ENCODE peak calls at places on chromosome 9, in six cellular contexts. One of them, this sample, is unnamed.

GRCh38 chr9:114746591-114746990 is 59.2 kb downstream of the TNFSF15 start:
- DNase-seq in K562: no peak
- DNase-seq in HCT116: no peak
- DNase-seq in GM12878: no peak
- DNase-seq in SK-N-SH: no peak
- DNase-seq in HepG2: no peak
- DNase-seq in this sample: no peak

GRCh38 chr9:91734371-91734981 is 215.6 kb downstream of the ROR2 start:
- DNase-seq in HCT116: peak
- DNase-seq in HepG2: peak
- DNase-seq in K562: peak
- DNase-seq in SK-N-SH: peak
- DNase-seq in GM12878: no peak
- DNase-seq in this sample: peak

GRCh38 chr9:82810902-82811301 is 252.0 kb downstream of the RASEF start:
- DNase-seq in SK-N-SH: no peak
- DNase-seq in K562: no peak
- DNase-seq in GM12878: no peak
- DNase-seq in HepG2: no peak
- DNase-seq in HCT116: peak
- DNase-seq in this sample: no peak

GRCh38 chr9:123769723-123770122 is 160.2 kb downstream of the DENND1A start:
- DNase-seq in SK-N-SH: no peak
- DNase-seq in K562: no peak
- DNase-seq in HCT116: no peak
- DNase-seq in GM12878: no peak
- DNase-seq in HepG2: no peak
- DNase-seq in this sample: no peak

GRCh38 chr9:75088646-75089368 is 493 bp downstream of the OSTF1 start:
- DNase-seq in HCT116: no peak
- DNase-seq in SK-N-SH: peak
- DNase-seq in HepG2: peak
- DNase-seq in GM12878: peak
- DNase-seq in K562: peak
- DNase-seq in this sample: no peak

GRCh38 chr9:93236541-93237206 is 52.7 kb downstream of the WNK2 start:
- DNase-seq in SK-N-SH: no peak
- DNase-seq in K562: no peak
- DNase-seq in HCT116: no peak
- DNase-seq in HepG2: no peak
- DNase-seq in GM12878: no peak
- DNase-seq in this sample: no peak

GRCh38 chr9:73327149-73327548 is 175.5 kb downstream of the ANXA1 start:
- DNase-seq in GM12878: no peak
- DNase-seq in K562: no peak
- DNase-seq in HepG2: peak
- DNase-seq in HCT116: no peak
- DNase-seq in SK-N-SH: no peak
- DNase-seq in this sample: no peak

GRCh38 chr9:132411091-132411508 is 1.1 kb downstream of the CFAP77 start:
- DNase-seq in GM12878: no peak
- DNase-seq in HCT116: peak
- DNase-seq in K562: peak
- DNase-seq in SK-N-SH: peak
- DNase-seq in HepG2: peak
- DNase-seq in this sample: peak

GRCh38 chr9:9912459-9912858 is 700.3 kb downstream of the PTPRD start:
- DNase-seq in HepG2: no peak
- DNase-seq in SK-N-SH: peak
- DNase-seq in K562: no peak
- DNase-seq in GM12878: no peak
- DNase-seq in HCT116: no peak
- DNase-seq in this sample: peak

GRCh38 chr9:99085949-99086948 is 18.7 kb upstream of the TGFBR1 start:
- DNase-seq in SK-N-SH: no peak
- DNase-seq in HepG2: no peak
- DNase-seq in GM12878: no peak
- DNase-seq in HCT116: no peak
- DNase-seq in K562: no peak
- DNase-seq in this sample: no peak

GRCh38 chr9:12613071-12613470 is 80.1 kb upstream of the TYRP1 start:
- DNase-seq in SK-N-SH: no peak
- DNase-seq in HCT116: no peak
- DNase-seq in GM12878: no peak
- DNase-seq in HepG2: no peak
- DNase-seq in K562: no peak
- DNase-seq in this sample: no peak

GRCh38 chr9:22278426-22278825 is 168.2 kb upstream of the DMRTA1 start:
- DNase-seq in SK-N-SH: no peak
- DNase-seq in HCT116: no peak
- DNase-seq in GM12878: no peak
- DNase-seq in K562: no peak
- DNase-seq in HepG2: no peak
- DNase-seq in this sample: no peak

GRCh38 chr9:132586830-132587483 is 4.6 kb downstream of the BARHL1 start:
- DNase-seq in SK-N-SH: peak
- DNase-seq in HCT116: no peak
- DNase-seq in K562: no peak
- DNase-seq in GM12878: no peak
- DNase-seq in HepG2: no peak
- DNase-seq in this sample: no peak

GRCh38 chr9:100445903-100446549 is 19.1 kb downstream of the MSANTD3 start:
- DNase-seq in GM12878: no peak
- DNase-seq in HCT116: no peak
- DNase-seq in HepG2: no peak
- DNase-seq in K562: no peak
- DNase-seq in SK-N-SH: no peak
- DNase-seq in this sample: no peak

GRCh38 chr9:7848498-7848897 is 48.9 kb upstream of the DMAC1 start:
- DNase-seq in K562: no peak
- DNase-seq in GM12878: no peak
- DNase-seq in SK-N-SH: no peak
- DNase-seq in HepG2: no peak
- DNase-seq in HCT116: no peak
- DNase-seq in this sample: no peak

GRCh38 chr9:36597412-36598178 is 24.9 kb downstream of the MELK start:
- DNase-seq in HCT116: peak
- DNase-seq in K562: peak
- DNase-seq in SK-N-SH: peak
- DNase-seq in GM12878: no peak
- DNase-seq in HepG2: peak
- DNase-seq in this sample: peak

GRCh38 chr9:12759767-12760166 is 15.1 kb upstream of the LURAP1L start:
- DNase-seq in HCT116: no peak
- DNase-seq in GM12878: no peak
- DNase-seq in K562: no peak
- DNase-seq in HepG2: no peak
- DNase-seq in SK-N-SH: no peak
- DNase-seq in this sample: no peak

GRCh38 chr9:69326261-69326660 is 1.2 kb downstream of the ENTREP1 start:
- DNase-seq in SK-N-SH: peak
- DNase-seq in HepG2: no peak
- DNase-seq in K562: no peak
- DNase-seq in GM12878: no peak
- DNase-seq in HCT116: no peak
- DNase-seq in this sample: no peak

GRCh38 chr9:69322256-69322655 is 2.8 kb upstream of the ENTREP1 start:
- DNase-seq in HepG2: no peak
- DNase-seq in GM12878: no peak
- DNase-seq in K562: no peak
- DNase-seq in HCT116: no peak
- DNase-seq in SK-N-SH: no peak
- DNase-seq in this sample: no peak

GRCh38 chr9:69325409-69326212 is 596 bp downstream of the ENTREP1 start:
- DNase-seq in HCT116: no peak
- DNase-seq in GM12878: no peak
- DNase-seq in HepG2: no peak
- DNase-seq in K562: no peak
- DNase-seq in SK-N-SH: peak
- DNase-seq in this sample: peak

GRCh38 chr9:69323886-69324285 is 1.1 kb upstream of the ENTREP1 start:
- DNase-seq in GM12878: no peak
- DNase-seq in HCT116: no peak
- DNase-seq in SK-N-SH: no peak
- DNase-seq in K562: no peak
- DNase-seq in HepG2: no peak
- DNase-seq in this sample: no peak

GRCh38 chr9:69324549-69325401 is at the start of gene ENTREP1:
- DNase-seq in HepG2: no peak
- DNase-seq in GM12878: no peak
- DNase-seq in K562: no peak
- DNase-seq in SK-N-SH: peak
- DNase-seq in HCT116: peak
- DNase-seq in this sample: peak
- TF ChIP-seq JUND in HepG2: no peak
- TF ChIP-seq JUND in GM12878: no peak
- TF ChIP-seq JUND in K562: no peak
- TF ChIP-seq JUND in SK-N-SH: no peak
- TF ChIP-seq JUND in HCT116: no peak
- TF ChIP-seq JUND in this sample: no peak

GRCh38 chr9:107734231-107735014 is 244.9 kb upstream of the KLF4 start:
- DNase-seq in GM12878: no peak
- DNase-seq in HCT116: no peak
- DNase-seq in SK-N-SH: no peak
- DNase-seq in K562: no peak
- DNase-seq in HepG2: no peak
- DNase-seq in this sample: no peak

GRCh38 chr9:107730691-107731090 is 241.1 kb upstream of the KLF4 start:
- DNase-seq in SK-N-SH: no peak
- DNase-seq in K562: no peak
- DNase-seq in GM12878: no peak
- DNase-seq in HepG2: no peak
- DNase-seq in HCT116: no peak
- DNase-seq in this sample: no peak

GRCh38 chr9:107731115-107731762 is 241.7 kb upstream of the KLF4 start:
- DNase-seq in HepG2: no peak
- DNase-seq in K562: no peak
- DNase-seq in HCT116: no peak
- DNase-seq in SK-N-SH: no peak
- DNase-seq in GM12878: no peak
- DNase-seq in this sample: no peak

GRCh38 chr9:107733530-107733907 is 243.9 kb upstream of the KLF4 start:
- DNase-seq in K562: no peak
- DNase-seq in HCT116: no peak
- DNase-seq in GM12878: no peak
- DNase-seq in SK-N-SH: no peak
- DNase-seq in HepG2: no peak
- DNase-seq in this sample: peak

DNA sequence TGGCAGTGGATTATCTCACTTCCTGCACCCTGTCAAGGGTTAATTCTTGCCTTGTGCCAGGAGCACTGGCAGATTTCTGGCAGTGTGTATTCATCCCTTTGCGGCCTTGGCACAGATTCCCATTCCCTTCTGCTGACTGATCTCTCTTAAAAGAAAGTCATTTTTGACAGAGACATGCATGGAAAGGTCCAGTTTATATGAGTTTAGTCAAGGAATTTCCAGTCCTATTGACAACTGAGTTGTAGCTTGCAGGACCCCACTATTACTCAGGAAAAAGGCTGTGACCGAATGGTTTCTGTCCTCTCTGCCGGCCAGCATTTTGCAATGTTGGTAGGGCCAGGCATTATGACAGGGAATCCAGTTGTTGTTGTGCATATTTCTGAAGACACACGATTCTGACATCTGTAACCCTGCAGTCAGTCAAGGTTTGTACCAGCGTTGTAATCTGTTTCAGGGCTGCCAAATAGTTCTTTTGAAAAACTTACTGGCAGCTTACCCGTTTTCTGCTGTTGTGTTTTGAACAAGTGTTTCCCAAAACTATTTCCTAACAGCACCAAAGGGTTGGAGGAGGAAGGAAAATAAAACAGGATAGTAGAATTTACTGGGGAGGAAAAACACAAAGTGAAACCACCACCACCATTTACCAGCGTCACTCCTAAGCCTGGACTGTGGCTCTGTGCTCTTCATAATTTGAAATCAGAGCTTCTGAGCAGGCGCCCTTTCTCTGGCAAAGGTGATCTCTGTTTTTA is 243.4 kb upstream of the KLF4 start:
- DNase-seq in SK-N-SH: no peak
- DNase-seq in K562: no peak
- DNase-seq in HepG2: no peak
- DNase-seq in GM12878: no peak
- DNase-seq in HCT116: no peak
- DNase-seq in this sample: no peak
- TF ChIP-seq JUND in SK-N-SH: peak
- TF ChIP-seq JUND in K562: no peak
- TF ChIP-seq JUND in HepG2: no peak
- TF ChIP-seq JUND in GM12878: no peak
- TF ChIP-seq JUND in HCT116: no peak
- TF ChIP-seq JUND in this sample: no peak

DNA sequence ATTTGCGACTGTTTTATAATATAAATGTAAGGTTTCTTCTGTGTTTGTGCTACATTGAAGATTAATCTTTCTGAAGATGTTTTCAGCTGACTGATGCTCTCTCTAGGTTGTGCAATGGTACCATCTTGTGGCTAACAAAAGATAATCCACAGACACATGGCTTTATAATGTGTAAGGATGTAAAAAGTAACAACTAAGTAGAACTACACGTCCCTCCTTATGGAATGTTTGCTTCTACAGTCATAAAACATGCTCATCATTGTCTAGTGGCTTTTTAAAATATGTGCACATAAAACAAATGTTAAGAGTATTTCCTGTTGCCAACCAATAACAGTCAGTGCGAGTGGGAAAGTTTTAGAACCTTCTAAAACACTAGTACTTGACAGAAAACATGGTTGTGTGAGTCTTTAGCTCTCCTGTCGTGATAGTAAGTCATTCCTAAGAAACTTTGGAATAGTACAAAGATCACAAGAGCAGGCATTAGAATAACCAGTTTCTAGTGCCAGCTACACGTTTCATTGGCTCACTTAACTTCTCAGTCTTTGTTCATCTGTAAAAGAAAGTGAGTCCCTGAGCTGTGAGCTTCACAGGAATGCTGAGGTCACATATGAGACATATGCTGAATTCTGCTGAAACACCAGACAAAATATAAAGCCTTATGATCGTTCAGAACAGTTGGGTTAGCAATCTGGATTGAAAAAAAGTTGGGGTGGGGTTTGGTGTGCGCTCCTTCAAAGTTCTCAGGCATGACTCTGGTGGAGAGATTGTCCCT is 75.7 kb upstream of the GLIS3 start:
- DNase-seq in SK-N-SH: peak
- DNase-seq in HepG2: no peak
- DNase-seq in GM12878: no peak
- DNase-seq in K562: no peak
- DNase-seq in HCT116: peak
- DNase-seq in this sample: no peak
- TF ChIP-seq JUND in SK-N-SH: no peak
- TF ChIP-seq JUND in HepG2: no peak
- TF ChIP-seq JUND in GM12878: no peak
- TF ChIP-seq JUND in K562: no peak
- TF ChIP-seq JUND in HCT116: no peak
- TF ChIP-seq JUND in this sample: no peak

DNA sequence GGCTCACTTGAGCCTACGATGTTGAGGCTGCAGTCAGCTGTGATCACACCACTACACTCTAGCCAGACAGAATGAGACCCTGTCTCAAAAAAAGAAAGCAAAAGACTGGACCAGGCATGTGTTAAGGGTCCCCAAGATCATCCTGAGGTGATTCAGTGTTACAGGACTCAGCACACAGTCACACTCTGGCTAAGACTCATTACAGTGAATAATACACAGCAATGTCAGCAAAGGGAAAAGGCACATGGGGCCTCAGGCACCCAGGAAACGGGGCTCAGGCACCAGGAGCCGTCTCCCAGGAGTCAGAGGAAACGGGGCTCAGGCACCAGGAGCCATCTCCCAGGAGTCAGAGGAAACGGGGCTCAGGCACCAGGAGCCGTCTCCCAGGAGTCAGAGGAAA is 39.2 kb upstream of the NRARP start:
- DNase-seq in HepG2: no peak
- DNase-seq in K562: no peak
- DNase-seq in SK-N-SH: no peak
- DNase-seq in GM12878: no peak
- DNase-seq in HCT116: no peak
- DNase-seq in this sample: no peak
- TF ChIP-seq JUND in HepG2: no peak
- TF ChIP-seq JUND in K562: no peak
- TF ChIP-seq JUND in SK-N-SH: no peak
- TF ChIP-seq JUND in GM12878: no peak
- TF ChIP-seq JUND in HCT116: no peak
- TF ChIP-seq JUND in this sample: no peak